ENCODE peak calls at places on chromosomes 16 and 17, in seven cellular contexts. One of them, this sample, is unnamed.

GRCh38 chr16:82582971-82583370 is 43.8 kb upstream of the CDH13 start:
- DNase-seq in tibial nerve: no peak
- DNase-seq in mesendoderm: no peak
- DNase-seq in esophagus squamous epithelium: no peak
- DNase-seq in gastrocnemius medialis: no peak
- DNase-seq in left ventricle myocardium inferior: no peak
- DNase-seq in effector memory CD4-positive, alpha-beta T cell: no peak
- DNase-seq in this sample: no peak

GRCh38 chr17:7021993-7022778 is 664 bp upstream of the BCL6B start:
- DNase-seq in esophagus squamous epithelium: no peak
- DNase-seq in left ventricle myocardium inferior: peak; percentile 83
- DNase-seq in tibial nerve: peak; percentile 66
- DNase-seq in gastrocnemius medialis: peak; percentile 71
- DNase-seq in effector memory CD4-positive, alpha-beta T cell: peak; percentile 65
- DNase-seq in mesendoderm: peak; percentile 79
- DNase-seq in this sample: no peak

GRCh38 chr17:75091855-75092327 is 4.1 kb downstream of the SLC16A5 start:
- DNase-seq in effector memory CD4-positive, alpha-beta T cell: no peak
- DNase-seq in esophagus squamous epithelium: no peak
- DNase-seq in gastrocnemius medialis: no peak
- DNase-seq in tibial nerve: no peak
- DNase-seq in mesendoderm: no peak
- DNase-seq in left ventricle myocardium inferior: no peak
- DNase-seq in this sample: no peak

GRCh38 chr17:4497101-4497824 is 1.4 kb upstream of the SPNS2 start:
- DNase-seq in left ventricle myocardium inferior: no peak
- DNase-seq in gastrocnemius medialis: no peak
- DNase-seq in tibial nerve: no peak
- DNase-seq in effector memory CD4-positive, alpha-beta T cell: no peak
- DNase-seq in esophagus squamous epithelium: no peak
- DNase-seq in mesendoderm: no peak
- DNase-seq in this sample: no peak

GRCh38 chr17:60665602-60666001 is 12.0 kb upstream of the BCAS3 start:
- DNase-seq in left ventricle myocardium inferior: no peak
- DNase-seq in tibial nerve: no peak
- DNase-seq in esophagus squamous epithelium: no peak
- DNase-seq in gastrocnemius medialis: no peak
- DNase-seq in effector memory CD4-positive, alpha-beta T cell: no peak
- DNase-seq in mesendoderm: no peak
- DNase-seq in this sample: no peak

GRCh38 chr17:47305302-47305923 is 18.3 kb upstream of the EFCAB13 start:
- DNase-seq in effector memory CD4-positive, alpha-beta T cell: no peak
- DNase-seq in mesendoderm: peak; percentile 71
- DNase-seq in left ventricle myocardium inferior: no peak
- DNase-seq in tibial nerve: no peak
- DNase-seq in esophagus squamous epithelium: no peak
- DNase-seq in gastrocnemius medialis: no peak
- DNase-seq in this sample: no peak

GRCh38 chr16:69494993-69495392 is 70.6 kb downstream of the CYB5B start:
- DNase-seq in gastrocnemius medialis: no peak
- DNase-seq in tibial nerve: no peak
- DNase-seq in left ventricle myocardium inferior: no peak
- DNase-seq in effector memory CD4-positive, alpha-beta T cell: peak; percentile 6
- DNase-seq in mesendoderm: peak; percentile 69
- DNase-seq in esophagus squamous epithelium: no peak
- DNase-seq in this sample: no peak

GRCh38 chr16:67563708-67564468 is 1.6 kb downstream of the CTCF start:
- DNase-seq in effector memory CD4-positive, alpha-beta T cell: no peak
- DNase-seq in mesendoderm: peak; percentile 41
- DNase-seq in gastrocnemius medialis: peak; percentile 93
- DNase-seq in tibial nerve: peak; percentile 66
- DNase-seq in esophagus squamous epithelium: no peak
- DNase-seq in left ventricle myocardium inferior: no peak
- DNase-seq in this sample: no peak

GRCh38 chr17:62578757-62579487 is 48.5 kb upstream of the MRC2 start:
- DNase-seq in effector memory CD4-positive, alpha-beta T cell: no peak
- DNase-seq in mesendoderm: no peak
- DNase-seq in gastrocnemius medialis: no peak
- DNase-seq in esophagus squamous epithelium: no peak
- DNase-seq in left ventricle myocardium inferior: no peak
- DNase-seq in tibial nerve: no peak
- DNase-seq in this sample: no peak

GRCh38 chr17:75490173-75490743 is 25.1 kb downstream of the CASKIN2 start:
- DNase-seq in esophagus squamous epithelium: no peak
- DNase-seq in left ventricle myocardium inferior: no peak
- DNase-seq in effector memory CD4-positive, alpha-beta T cell: no peak
- DNase-seq in gastrocnemius medialis: peak; percentile 74
- DNase-seq in tibial nerve: no peak
- DNase-seq in mesendoderm: no peak
- DNase-seq in this sample: no peak

GRCh38 chr17:37824534-37825485 is 80.0 kb upstream of the HNF1B start:
- DNase-seq in left ventricle myocardium inferior: no peak
- DNase-seq in tibial nerve: no peak
- DNase-seq in esophagus squamous epithelium: no peak
- DNase-seq in mesendoderm: peak; percentile 93
- DNase-seq in effector memory CD4-positive, alpha-beta T cell: no peak
- DNase-seq in gastrocnemius medialis: no peak
- DNase-seq in this sample: peak; percentile 76

GRCh38 chr16:73636196-73636595 is 588.3 kb upstream of the ZFHX3 start:
- DNase-seq in effector memory CD4-positive, alpha-beta T cell: no peak
- DNase-seq in left ventricle myocardium inferior: no peak
- DNase-seq in gastrocnemius medialis: no peak
- DNase-seq in mesendoderm: no peak
- DNase-seq in tibial nerve: no peak
- DNase-seq in esophagus squamous epithelium: no peak
- DNase-seq in this sample: no peak

GRCh38 chr16:73304008-73304814 is 256.3 kb upstream of the ZFHX3 start:
- DNase-seq in left ventricle myocardium inferior: no peak
- DNase-seq in effector memory CD4-positive, alpha-beta T cell: no peak
- DNase-seq in esophagus squamous epithelium: no peak
- DNase-seq in gastrocnemius medialis: no peak
- DNase-seq in tibial nerve: no peak
- DNase-seq in mesendoderm: no peak
- DNase-seq in this sample: no peak

GRCh38 chr17:9234404-9234945 is 213.2 kb downstream of the NTN1 start:
- DNase-seq in mesendoderm: no peak
- DNase-seq in tibial nerve: no peak
- DNase-seq in left ventricle myocardium inferior: no peak
- DNase-seq in effector memory CD4-positive, alpha-beta T cell: no peak
- DNase-seq in gastrocnemius medialis: no peak
- DNase-seq in esophagus squamous epithelium: no peak
- DNase-seq in this sample: no peak

GRCh38 chr17:34248807-34249496 is 6.1 kb upstream of the CCL2 start:
- DNase-seq in mesendoderm: no peak
- DNase-seq in left ventricle myocardium inferior: no peak
- DNase-seq in effector memory CD4-positive, alpha-beta T cell: no peak
- DNase-seq in esophagus squamous epithelium: no peak
- DNase-seq in tibial nerve: no peak
- DNase-seq in gastrocnemius medialis: no peak
- DNase-seq in this sample: no peak

GRCh38 chr17:34249497-34249877 is 5.6 kb upstream of the CCL2 start:
- DNase-seq in esophagus squamous epithelium: no peak
- DNase-seq in gastrocnemius medialis: peak; percentile 34
- DNase-seq in mesendoderm: no peak
- DNase-seq in tibial nerve: no peak
- DNase-seq in effector memory CD4-positive, alpha-beta T cell: no peak
- DNase-seq in left ventricle myocardium inferior: peak; percentile 36
- DNase-seq in this sample: no peak

GRCh38 chr17:34252138-34252889 is 2.8 kb upstream of the CCL2 start:
- DNase-seq in tibial nerve: peak; percentile 97
- DNase-seq in esophagus squamous epithelium: no peak
- DNase-seq in mesendoderm: peak; percentile 56
- DNase-seq in gastrocnemius medialis: peak; percentile 86
- DNase-seq in left ventricle myocardium inferior: peak; percentile 98
- DNase-seq in effector memory CD4-positive, alpha-beta T cell: no peak
- DNase-seq in this sample: no peak

GRCh38 chr17:34252890-34253525 is 2.1 kb upstream of the CCL2 start:
- DNase-seq in effector memory CD4-positive, alpha-beta T cell: no peak
- DNase-seq in esophagus squamous epithelium: no peak
- DNase-seq in mesendoderm: no peak
- DNase-seq in tibial nerve: no peak
- DNase-seq in left ventricle myocardium inferior: no peak
- DNase-seq in gastrocnemius medialis: no peak
- DNase-seq in this sample: no peak

GRCh38 chr17:34251186-34251585 is 3.9 kb upstream of the CCL2 start:
- DNase-seq in esophagus squamous epithelium: no peak
- DNase-seq in left ventricle myocardium inferior: no peak
- DNase-seq in mesendoderm: no peak
- DNase-seq in tibial nerve: no peak
- DNase-seq in effector memory CD4-positive, alpha-beta T cell: no peak
- DNase-seq in gastrocnemius medialis: no peak
- DNase-seq in this sample: no peak
- H3K4me1 ChIP-seq in esophagus squamous epithelium: peaks cover 88% of the 10 kb centered on the region
- H3K4me1 ChIP-seq in left ventricle myocardium inferior: peaks cover 85% of the 10 kb centered on the region
- H3K4me1 ChIP-seq in mesendoderm: peaks cover 30% of the 10 kb centered on the region
- H3K4me1 ChIP-seq in tibial nerve: peaks cover 81% of the 10 kb centered on the region
- H3K4me1 ChIP-seq in effector memory CD4-positive, alpha-beta T cell: no peaks in the 10 kb centered on the region
- H3K4me1 ChIP-seq in gastrocnemius medialis: peaks cover 76% of the 10 kb centered on the region
- H3K4me1 ChIP-seq in this sample: no peaks in the 10 kb centered on the region

DNA sequence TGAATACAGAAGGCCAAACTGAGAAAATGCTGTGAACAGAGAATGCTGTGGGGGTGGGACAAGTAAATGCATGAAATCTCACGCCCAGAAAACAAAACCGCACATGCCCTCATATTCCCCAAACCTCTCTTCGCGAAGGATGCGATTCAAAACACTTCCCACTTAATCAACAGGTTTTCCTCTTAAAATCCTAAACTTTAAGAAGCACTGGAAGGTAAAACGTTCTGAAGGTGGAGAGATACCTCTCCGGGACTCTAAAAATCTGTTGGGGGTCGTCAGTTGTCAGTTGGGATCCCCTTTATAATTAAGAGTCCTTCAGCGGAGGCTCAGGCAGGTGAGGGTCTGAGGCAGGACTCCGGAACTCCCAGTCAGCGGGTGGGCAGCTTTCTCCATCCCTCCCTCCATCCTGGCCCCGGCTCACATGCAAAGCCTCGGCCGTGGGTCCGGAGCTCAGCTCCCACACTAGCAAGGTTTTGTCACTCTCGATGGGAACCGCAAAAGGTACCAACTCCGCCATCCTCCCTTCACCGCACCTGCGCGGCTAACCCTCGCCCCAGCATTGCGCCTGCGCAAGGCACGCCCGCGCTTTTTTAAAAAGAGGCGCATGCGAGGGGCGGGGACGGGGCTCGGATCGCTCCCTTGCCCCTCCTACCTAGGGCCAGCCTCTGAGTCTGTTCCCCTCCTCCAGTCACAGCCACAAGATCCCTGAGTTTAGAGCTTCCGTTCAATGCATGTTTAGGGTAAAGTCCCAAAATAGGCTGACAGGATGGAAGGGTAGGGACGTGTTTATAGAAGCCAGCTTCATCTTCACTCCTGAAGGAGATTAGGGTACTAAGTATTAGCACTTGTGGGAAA is at the start of gene RDM1:
- DNase-seq in esophagus squamous epithelium: no peak
- DNase-seq in mesendoderm: peak; percentile 92
- DNase-seq in gastrocnemius medialis: no peak
- DNase-seq in left ventricle myocardium inferior: peak; percentile 47
- DNase-seq in tibial nerve: peak; percentile 13
- DNase-seq in effector memory CD4-positive, alpha-beta T cell: peak; percentile 62
- DNase-seq in this sample: peak; percentile 84
- H3K27ac ChIP-seq in esophagus squamous epithelium: no peak within 1 kb of the TSS
- H3K27ac ChIP-seq in mesendoderm: no peak within 1 kb of the TSS
- H3K27ac ChIP-seq in gastrocnemius medialis: no peak within 1 kb of the TSS
- H3K27ac ChIP-seq in left ventricle myocardium inferior: no peak within 1 kb of the TSS
- H3K27ac ChIP-seq in tibial nerve: no peak within 1 kb of the TSS
- H3K27ac ChIP-seq in effector memory CD4-positive, alpha-beta T cell: no peak within 1 kb of the TSS
- H3K27ac ChIP-seq in this sample: no peak within 1 kb of the TSS

DNA sequence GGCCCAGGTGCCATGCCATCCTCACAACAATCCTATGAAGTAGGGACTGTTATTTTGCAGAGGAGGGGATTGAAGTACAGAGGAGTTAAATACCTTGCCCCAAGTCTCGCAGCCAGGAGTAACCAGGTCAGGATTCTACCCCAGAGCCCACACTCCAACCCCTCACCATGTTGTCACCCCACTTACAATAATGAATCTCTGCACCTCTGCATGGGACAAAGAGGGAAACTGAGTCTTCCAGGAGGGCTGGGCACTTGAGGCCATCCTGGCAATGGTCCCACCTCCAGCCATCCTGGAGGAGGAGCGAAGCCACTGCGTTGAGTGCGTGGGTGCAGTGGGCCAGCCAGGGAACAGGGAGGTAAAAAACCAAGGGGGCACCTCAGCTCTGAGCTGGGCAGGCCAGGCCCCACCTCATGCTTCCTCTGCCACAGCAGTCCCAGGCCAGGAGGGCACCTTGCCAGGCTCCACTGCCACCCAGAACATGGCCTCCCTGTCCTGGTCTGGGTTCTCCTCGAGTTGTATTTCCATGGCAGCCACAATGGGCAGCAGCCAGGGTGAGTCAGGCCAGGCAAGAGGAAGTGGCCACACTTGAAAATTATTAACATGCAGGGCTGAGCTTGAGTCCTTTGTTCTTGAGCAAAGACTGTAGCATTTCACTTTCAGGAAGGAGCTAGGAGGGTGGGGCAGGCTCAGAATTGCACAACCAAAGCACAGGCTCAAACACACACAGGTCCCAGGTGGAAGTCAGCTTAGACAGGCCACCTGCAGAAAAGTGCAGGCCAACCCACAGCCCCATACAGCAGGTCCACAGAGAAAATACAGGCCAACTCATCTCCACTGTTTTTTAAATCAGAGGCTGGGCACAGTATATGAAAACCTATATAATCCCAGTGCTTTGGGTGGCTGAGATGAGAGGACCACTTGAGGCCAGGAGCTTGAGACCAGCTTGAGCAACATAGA is 52.1 kb downstream of the CUEDC1 start:
- DNase-seq in tibial nerve: peak; percentile 69
- DNase-seq in gastrocnemius medialis: peak; percentile 89
- DNase-seq in esophagus squamous epithelium: peak; percentile 39
- DNase-seq in effector memory CD4-positive, alpha-beta T cell: no peak
- DNase-seq in mesendoderm: no peak
- DNase-seq in left ventricle myocardium inferior: peak; percentile 87
- DNase-seq in this sample: peak; percentile 84
- H3K4me1 ChIP-seq in tibial nerve: peaks cover 73% of the 10 kb centered on the region
- H3K4me1 ChIP-seq in gastrocnemius medialis: peaks cover 79% of the 10 kb centered on the region
- H3K4me1 ChIP-seq in esophagus squamous epithelium: peaks cover 98% of the 10 kb centered on the region
- H3K4me1 ChIP-seq in effector memory CD4-positive, alpha-beta T cell: peaks cover 4% of the 10 kb centered on the region
- H3K4me1 ChIP-seq in mesendoderm: peaks cover 5% of the 10 kb centered on the region
- H3K4me1 ChIP-seq in left ventricle myocardium inferior: peaks cover 94% of the 10 kb centered on the region
- H3K4me1 ChIP-seq in this sample: peaks cover 62% of the 10 kb centered on the region

GRCh38 chr16:2208772-2209171 is 1.9 kb downstream of the BRICD5 start:
- DNase-seq in esophagus squamous epithelium: no peak
- DNase-seq in tibial nerve: no peak
- DNase-seq in gastrocnemius medialis: no peak
- DNase-seq in effector memory CD4-positive, alpha-beta T cell: no peak
- DNase-seq in left ventricle myocardium inferior: no peak
- DNase-seq in mesendoderm: no peak
- DNase-seq in this sample: peak; percentile 66

GRCh38 chr16:2210009-2210332 is 692 bp downstream of the BRICD5 start:
- DNase-seq in esophagus squamous epithelium: no peak
- DNase-seq in tibial nerve: no peak
- DNase-seq in left ventricle myocardium inferior: no peak
- DNase-seq in effector memory CD4-positive, alpha-beta T cell: no peak
- DNase-seq in mesendoderm: no peak
- DNase-seq in gastrocnemius medialis: no peak
- DNase-seq in this sample: peak; percentile 63

GRCh38 chr16:2209258-2210008 is 1.2 kb downstream of the BRICD5 start:
- DNase-seq in left ventricle myocardium inferior: no peak
- DNase-seq in gastrocnemius medialis: no peak
- DNase-seq in tibial nerve: no peak
- DNase-seq in esophagus squamous epithelium: no peak
- DNase-seq in effector memory CD4-positive, alpha-beta T cell: no peak
- DNase-seq in mesendoderm: no peak
- DNase-seq in this sample: peak; percentile 63

GRCh38 chr16:2211923-2212347 is 1.3 kb upstream of the BRICD5 start:
- DNase-seq in gastrocnemius medialis: peak; percentile 87
- DNase-seq in effector memory CD4-positive, alpha-beta T cell: no peak
- DNase-seq in left ventricle myocardium inferior: no peak
- DNase-seq in tibial nerve: no peak
- DNase-seq in mesendoderm: no peak
- DNase-seq in esophagus squamous epithelium: no peak
- DNase-seq in this sample: peak; percentile 59

GRCh38 chr16:2210386-2211365 is at the start of gene BRICD5:
- DNase-seq in effector memory CD4-positive, alpha-beta T cell: no peak
- DNase-seq in left ventricle myocardium inferior: no peak
- DNase-seq in gastrocnemius medialis: peak; percentile 74
- DNase-seq in mesendoderm: peak; percentile 47
- DNase-seq in esophagus squamous epithelium: no peak
- DNase-seq in tibial nerve: no peak
- DNase-seq in this sample: peak; percentile 57
- H3K27ac ChIP-seq in effector memory CD4-positive, alpha-beta T cell: no peak within 1 kb of the TSS
- H3K27ac ChIP-seq in left ventricle myocardium inferior: peak within 1 kb of the TSS; percentile 93
- H3K27ac ChIP-seq in gastrocnemius medialis: peak within 1 kb of the TSS; percentile 91
- H3K27ac ChIP-seq in mesendoderm: no peak within 1 kb of the TSS
- H3K27ac ChIP-seq in esophagus squamous epithelium: no peak within 1 kb of the TSS
- H3K27ac ChIP-seq in tibial nerve: no peak within 1 kb of the TSS
- H3K27ac ChIP-seq in this sample: peak within 1 kb of the TSS; percentile 84

This sample was measured in RWPE2.